ENCODE peak calls at places on chromosomes 1 and 21, in nine cellular contexts. J is COR-L47, R is EH, K is hypothalamus, N is Ammon's horn, H is fibroblast of the conjunctiva, P is NAMALWA, Y is ELR, X is amniotic stem cell. I is an unnamed sample.
A peak's percentile ranks its signal among the peaks of the same experiment; 100 is the strongest.

GRCh38 chr21:41598561-41599511 is 90.9 kb upstream of the TMPRSS2 start:
- DNase-seq in P (peak; percentile 10), H (no peak), R (no peak), K (no peak), X (no peak), J (no peak), N (no peak), Y (no peak), I (no peak)

GRCh38 chr21:42570841-42571387 is 57.3 kb downstream of the SLC37A1 start:
- DNase-seq in J (peak; percentile 96), N (peak; percentile 59), X (no peak), H (no peak), R (no peak), Y (no peak), P (no peak), K (peak; percentile 22), I (peak; percentile 13)

GRCh38 chr1:36842448-36842847 is 191.9 kb downstream of the GRIK3 start:
- DNase-seq in Y (no peak), H (no peak), J (no peak), X (no peak), N (no peak), K (no peak), P (no peak), R (no peak), I (no peak)

GRCh38 chr1:19074361-19074901 is 118.0 kb upstream of the IFFO2 start:
- DNase-seq in R (no peak), P (no peak), J (no peak), N (no peak), Y (no peak), K (no peak), X (no peak), H (no peak), I (no peak)

GRCh38 chr1:45834689-45835088 is 31.3 kb downstream of the MAST2 start:
- DNase-seq in K (no peak), H (no peak), N (no peak), J (no peak), R (no peak), X (no peak), P (no peak), Y (no peak), I (no peak)

GRCh38 chr1:225766967-225767413 is 10.6 kb upstream of the SRP9 start:
- DNase-seq in R (peak; percentile 96), J (no peak), Y (peak; percentile 58), X (peak; percentile 83), K (no peak), H (peak; percentile 96), P (peak; percentile 37), N (no peak), I (peak; percentile 75)

GRCh38 chr1:164765557-164765956 is 206.6 kb downstream of the PBX1 start:
- DNase-seq in P (no peak), R (peak; percentile 96), K (no peak), H (peak; percentile 73), X (peak; percentile 71), N (peak; percentile 45), J (no peak), Y (peak; percentile 91), I (no peak)

GRCh38 chr1:175090775-175091174 is 23.1 kb downstream of the TNN start:
- DNase-seq in P (no peak), R (no peak), K (no peak), J (no peak), H (no peak), N (no peak), X (no peak), Y (no peak), I (no peak)

GRCh38 chr1:23422313-23422877 is 2.2 kb downstream of the TCEA3 start:
- DNase-seq in P (no peak), X (no peak), N (no peak), J (no peak), H (peak; percentile 51), Y (peak; percentile 76), K (no peak), R (peak; percentile 93), I (no peak)

GRCh38 chr1:224138198-224138597 is 24.3 kb downstream of the FBXO28 start:
- DNase-seq in K (no peak), P (no peak), R (no peak), N (no peak), J (no peak), Y (no peak), X (no peak), H (no peak), I (no peak)

GRCh38 chr1:117674521-117675400 is 68.9 kb downstream of the TENT5C start:
- DNase-seq in J (no peak), P (peak; percentile 43), X (no peak), Y (peak; percentile 36), R (peak; percentile 53), N (no peak), H (no peak), K (no peak), I (no peak)

GRCh38 chr1:186082235-186082937 is 292.7 kb downstream of the TPR start:
- DNase-seq in P (peak; percentile 95), R (peak; percentile 64), X (peak; percentile 31), J (peak; percentile 97), Y (peak; percentile 30), H (peak; percentile 18), K (no peak), N (peak; percentile 43), I (peak; percentile 78)

GRCh38 chr1:66175581-66175980 is 358.4 kb upstream of the SGIP1 start:
- DNase-seq in H (no peak), N (no peak), J (no peak), Y (peak; percentile 12), K (no peak), X (no peak), R (no peak), P (no peak), I (no peak)

GRCh38 chr1:151963288-151963687 is 30.4 kb downstream of the S100A10 start:
- DNase-seq in P (no peak), X (no peak), R (no peak), K (no peak), H (no peak), Y (no peak), N (no peak), J (no peak), I (no peak)

I was measured in G401.